ENCODE peak calls at places on chromosomes 1 and 21, in seven cellular contexts. L is RWPE1, P is aorta, U is kidney, N is left ventricle myocardium inferior, T is SJSA1, E is transverse colon. S is an unnamed sample.

GRCh38 chr1:20483833-20484525 is 2.0 kb downstream of the CAMK2N1 start:
- DNase-seq in T (no peak), E (peak), L (no peak), P (no peak), U (no peak), N (no peak), S (peak)

GRCh38 chr1:228496494-228496893 is 9.3 kb downstream of the RNF187 start:
- DNase-seq in T (no peak), P (no peak), E (no peak), U (no peak), L (no peak), N (no peak), S (no peak)

GRCh38 chr1:118077331-118078055 is 107.5 kb downstream of the SPAG17 start:
- DNase-seq in U (no peak), L (peak), P (no peak), T (no peak), E (no peak), N (no peak), S (no peak)

GRCh38 chr1:229241390-229241789 is 29.5 kb upstream of the RAB4A start:
- DNase-seq in P (no peak), L (no peak), E (no peak), T (no peak), N (no peak), U (no peak), S (no peak)

GRCh38 chr1:48776400-48777218 is at the start of gene BEND5:
- DNase-seq in P (peak), U (peak), N (peak), L (no peak), E (peak), T (no peak), S (no peak)

GRCh38 chr1:109398343-109399225 is 866 bp upstream of the SORT1 start:
- DNase-seq in E (no peak), L (no peak), U (no peak), T (no peak), N (no peak), P (no peak), S (no peak)

GRCh38 chr1:110069302-110070281 is 880 bp downstream of the ALX3 start:
- DNase-seq in E (no peak), L (no peak), N (no peak), T (no peak), P (no peak), U (no peak), S (no peak)

GRCh38 chr1:54885863-54886723 is 902 bp downstream of the DHCR24 start:
- DNase-seq in P (no peak), U (peak), L (peak), N (no peak), T (no peak), E (peak), S (no peak)

GRCh38 chr1:208030320-208031091 is 119.6 kb upstream of the CD34 start:
- DNase-seq in P (no peak), U (peak), E (peak), N (peak), T (no peak), L (no peak), S (no peak)

GRCh38 chr1:15953294-15953771 is 22.6 kb downstream of the ZBTB17 start:
- DNase-seq in N (no peak), L (no peak), T (no peak), U (peak), E (no peak), P (peak), S (no peak)

GRCh38 chr1:64495878-64496277 is 25.9 kb downstream of the CACHD1 start:
- DNase-seq in E (no peak), U (no peak), T (no peak), P (no peak), N (no peak), L (no peak), S (no peak)

GRCh38 chr1:66438062-66438970 is 95.6 kb upstream of the SGIP1 start:
- DNase-seq in E (no peak), U (no peak), P (no peak), T (no peak), N (no peak), L (no peak), S (no peak)
- H3K27ac ChIP-seq in E (no peak), U (no peak), P (no peak), T (peak), N (no peak), L (no peak), S (no peak)

GRCh38 chr1:116115476-116115875 is 4.3 kb downstream of the MAB21L3 start:
- DNase-seq in T (peak), U (no peak), P (no peak), N (no peak), L (peak), E (no peak), S (no peak)
- H3K27ac ChIP-seq in T (peak), U (peak), P (no peak), N (no peak), L (no peak), E (no peak), S (no peak)

DNA sequence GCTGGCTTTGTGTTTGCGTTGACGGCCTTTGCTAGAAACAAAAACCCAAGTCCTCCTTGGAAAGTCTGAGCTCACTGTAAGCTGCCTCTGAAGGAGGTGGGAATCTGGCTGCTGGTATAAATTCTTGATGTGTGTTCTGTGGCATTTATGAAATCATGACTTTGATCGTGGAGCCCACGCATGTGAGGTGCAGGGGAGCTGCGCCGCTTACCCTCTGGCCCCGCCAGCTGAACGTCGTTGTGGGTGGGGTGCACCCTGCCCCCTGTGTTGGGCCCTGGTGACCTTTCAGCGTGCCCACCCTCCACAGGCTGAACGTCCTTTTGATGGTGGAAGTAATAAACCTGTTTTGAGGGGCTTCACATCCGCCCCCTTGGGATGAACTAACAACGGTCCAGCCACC is 21.2 kb upstream of the DIP2A start:
- DNase-seq in T (no peak), P (no peak), U (no peak), L (no peak), N (no peak), E (no peak), S (no peak)
- H3K27ac ChIP-seq in T (no peak), P (no peak), U (no peak), L (no peak), N (no peak), E (no peak), S (no peak)

GRCh38 chr1:209405183-209405823 is 178.2 kb upstream of the CAMK1G start:
- DNase-seq in E (no peak), T (no peak), N (no peak), P (no peak), U (no peak), L (no peak), S (no peak)
- H3K27ac ChIP-seq in E (no peak), T (peak), N (no peak), P (no peak), U (no peak), L (no peak), S (no peak)

GRCh38 chr1:190138266-190138665 is 339.4 kb downstream of the BRINP3 start:
- DNase-seq in E (no peak), U (no peak), T (no peak), L (no peak), N (no peak), P (no peak), S (no peak)

GRCh38 chr1:190144650-190145049 is 333.0 kb downstream of the BRINP3 start:
- DNase-seq in N (no peak), L (no peak), U (no peak), P (no peak), E (no peak), T (no peak), S (no peak)

GRCh38 chr1:190138711-190139110 is 339.0 kb downstream of the BRINP3 start:
- DNase-seq in T (no peak), E (no peak), L (no peak), U (no peak), N (no peak), P (no peak), S (no peak)

DNA sequence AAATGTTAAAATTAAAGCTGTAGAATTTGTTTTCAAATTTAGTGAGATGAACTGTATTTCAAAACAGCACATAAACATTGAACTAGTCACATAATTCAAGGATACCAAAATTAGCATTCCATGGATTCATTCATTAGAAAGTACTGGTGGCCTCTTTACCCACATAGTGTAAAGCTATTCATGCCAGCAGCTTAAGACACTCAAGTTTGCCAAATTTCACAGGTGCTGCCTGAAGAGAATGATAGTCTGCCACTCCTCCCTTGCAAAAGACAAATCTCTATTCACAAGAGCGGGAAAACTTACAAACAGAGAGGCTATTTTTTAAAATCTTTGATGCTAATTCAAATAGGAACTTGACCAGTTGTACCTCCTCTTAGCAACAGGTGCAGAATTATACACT is 337.0 kb downstream of the BRINP3 start:
- DNase-seq in T (no peak), P (no peak), L (no peak), U (no peak), E (no peak), N (no peak), S (no peak)
- H3K27ac ChIP-seq in T (no peak), P (no peak), L (no peak), U (no peak), E (no peak), N (no peak), S (no peak)